ENCODE peak calls at places on chromosomes 16 and 17, in four cellular contexts. P, S, Q and K are unnamed samples.

GRCh38 chr16:72897707-72898106 is 150.2 kb downstream of the ZFHX3 start:
- DNase-seq in P (no peak), S (no peak), Q (no peak), K (no peak)

GRCh38 chr16:83995756-83996155 is 27.7 kb downstream of the NECAB2 start:
- DNase-seq in P (peak), S (no peak), Q (no peak), K (no peak)

GRCh38 chr17:46995841-46996571 is 17.0 kb upstream of the RPRML start:
- DNase-seq in P (peak), S (no peak), Q (no peak), K (no peak)

GRCh38 chr16:8796469-8797363 is 723 bp downstream of the TMEM186 start:
- DNase-seq in P (no peak), S (no peak), Q (no peak), K (no peak)

GRCh38 chr17:48639982-48640857 is 14.1 kb upstream of the HOXB9 start:
- DNase-seq in P (no peak), S (no peak), Q (no peak), K (no peak)

GRCh38 chr17:36921131-36921851 is 16.0 kb upstream of the LHX1 start:
- DNase-seq in P (peak), S (no peak), Q (peak), K (no peak)

GRCh38 chr16:29745853-29746345 is at the start of gene C16orf54:
- DNase-seq in P (no peak), S (peak), Q (no peak), K (peak)

GRCh38 chr16:11383481-11384183 is 38.4 kb downstream of the RMI2 start:
- DNase-seq in P (no peak), S (peak), Q (no peak), K (no peak)

GRCh38 chr16:81639931-81640680 is 139.0 kb upstream of the PLCG2 start:
- DNase-seq in P (peak), S (no peak), Q (no peak), K (no peak)

GRCh38 chr16:50202926-50203624 is 50.0 kb downstream of the TENT4B start:
- DNase-seq in P (peak), S (no peak), Q (peak), K (peak)

GRCh38 chr17:77930780-77931768 is 27.4 kb upstream of the TNRC6C start:
- DNase-seq in P (no peak), S (no peak), Q (no peak), K (no peak)

GRCh38 chr16:28897826-28898225 is 19.5 kb downstream of the ATP2A1 start:
- DNase-seq in P (no peak), S (no peak), Q (no peak), K (no peak)

GRCh38 chr17:48313096-48313495 is 116.9 kb downstream of the SKAP1 start:
- DNase-seq in P (no peak), S (no peak), Q (no peak), K (no peak)

GRCh38 chr16:1398351-1398750 is 16.2 kb downstream of the UNKL start:
- DNase-seq in P (no peak), S (no peak), Q (no peak), K (no peak)

GRCh38 chr16:22181426-22181825 is 19.1 kb downstream of the SDR42E2 start:
- DNase-seq in P (no peak), S (no peak), Q (no peak), K (no peak)

GRCh38 chr17:59001158-59001814 is 105.4 kb downstream of the TRIM37 start:
- DNase-seq in P (peak), S (no peak), Q (no peak), K (no peak)

GRCh38 chr17:13531701-13532100 is 70.0 kb downstream of the HS3ST3A1 start:
- DNase-seq in P (no peak), S (no peak), Q (no peak), K (no peak)

GRCh38 chr16:13110124-13110796 is 208.9 kb downstream of the SHISA9 start:
- DNase-seq in P (no peak), S (no peak), Q (peak), K (no peak)

GRCh38 chr16:30760577-30761426 is 1.1 kb downstream of the CFAP119 start:
- DNase-seq in P (no peak), S (no peak), Q (no peak), K (no peak)

DNA sequence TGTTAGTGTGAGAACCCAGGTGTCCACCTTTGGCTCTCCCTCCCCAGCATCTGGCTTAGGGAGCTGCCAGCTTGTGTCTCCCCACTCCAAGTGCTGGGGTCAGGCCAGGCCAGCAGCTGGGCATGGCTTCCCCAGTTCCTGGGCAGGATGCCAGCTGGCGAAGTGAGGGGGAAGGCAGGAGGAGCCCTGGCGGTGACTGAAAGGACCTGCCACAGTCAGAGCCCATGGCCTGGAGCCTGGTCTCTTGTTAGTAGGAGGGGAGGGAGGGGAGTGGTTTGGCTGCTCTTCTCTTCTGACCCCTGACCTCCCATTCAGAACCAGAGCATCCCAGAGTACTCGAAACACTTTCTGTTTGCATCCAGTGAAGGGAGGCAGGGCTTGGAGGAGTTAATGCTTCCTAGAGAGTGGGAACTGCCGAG is 586 bp downstream of the CHD3 start:
- DNase-seq in P (peak), S (peak), Q (peak), K (peak)
- TF ChIP-seq CTCF in P (peak), S (peak), Q (no peak), K (peak)

GRCh38 chr17:81112461-81112860 is 52.8 kb upstream of the PVALEF start:
- DNase-seq in P (no peak), S (no peak), Q (no peak), K (no peak)
- H3K27ac ChIP-seq in P (no peak), S (no peak), Q (no peak), K (no peak)

DNA sequence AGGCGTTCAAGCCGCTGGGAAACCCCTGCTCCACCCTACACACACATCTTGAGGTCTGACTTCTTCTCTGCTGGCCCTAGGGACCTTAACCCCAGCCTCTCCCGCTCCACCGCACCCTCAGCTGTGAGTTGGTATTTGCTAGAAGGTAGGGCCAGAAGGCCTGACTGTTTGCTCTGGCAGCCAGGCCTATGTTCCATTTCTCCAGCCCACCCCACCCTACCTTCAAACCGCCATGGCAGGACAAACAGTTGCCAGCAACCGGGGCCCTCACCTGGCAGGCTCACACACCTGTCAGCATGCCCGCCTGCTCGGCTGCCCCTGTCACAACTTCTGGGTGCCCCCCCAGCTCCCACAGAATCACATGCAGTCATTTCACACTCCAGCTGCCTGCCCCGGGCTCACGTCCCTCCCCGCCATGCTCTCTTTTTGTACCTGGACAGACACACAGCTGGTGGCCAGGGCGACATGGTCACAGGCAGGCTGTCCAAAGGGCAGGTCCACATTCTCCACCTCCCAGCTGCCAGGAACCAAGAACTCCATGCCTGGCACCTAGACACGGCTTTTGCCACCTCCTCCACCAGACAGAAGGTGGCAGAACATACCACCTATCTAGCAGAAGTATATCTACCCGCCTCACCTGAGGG is 2.6 kb upstream of the ATP2A3 start:
- DNase-seq in P (no peak), S (no peak), Q (no peak), K (no peak)
- TF ChIP-seq CTCF in P (no peak), S (no peak), Q (no peak), K (no peak)

GRCh38 chr17:19551708-19552148 is 18.1 kb downstream of the SLC47A1 start:
- DNase-seq in P (no peak), S (no peak), Q (no peak), K (no peak)

GRCh38 chr17:19553036-19553435 is 19.4 kb downstream of the SLC47A1 start:
- DNase-seq in P (no peak), S (no peak), Q (no peak), K (no peak)

GRCh38 chr17:19546289-19547065 is 12.8 kb downstream of the SLC47A1 start:
- DNase-seq in P (no peak), S (peak), Q (no peak), K (no peak)

GRCh38 chr17:19551148-19551547 is 17.5 kb downstream of the SLC47A1 start:
- DNase-seq in P (no peak), S (no peak), Q (no peak), K (no peak)

DNA sequence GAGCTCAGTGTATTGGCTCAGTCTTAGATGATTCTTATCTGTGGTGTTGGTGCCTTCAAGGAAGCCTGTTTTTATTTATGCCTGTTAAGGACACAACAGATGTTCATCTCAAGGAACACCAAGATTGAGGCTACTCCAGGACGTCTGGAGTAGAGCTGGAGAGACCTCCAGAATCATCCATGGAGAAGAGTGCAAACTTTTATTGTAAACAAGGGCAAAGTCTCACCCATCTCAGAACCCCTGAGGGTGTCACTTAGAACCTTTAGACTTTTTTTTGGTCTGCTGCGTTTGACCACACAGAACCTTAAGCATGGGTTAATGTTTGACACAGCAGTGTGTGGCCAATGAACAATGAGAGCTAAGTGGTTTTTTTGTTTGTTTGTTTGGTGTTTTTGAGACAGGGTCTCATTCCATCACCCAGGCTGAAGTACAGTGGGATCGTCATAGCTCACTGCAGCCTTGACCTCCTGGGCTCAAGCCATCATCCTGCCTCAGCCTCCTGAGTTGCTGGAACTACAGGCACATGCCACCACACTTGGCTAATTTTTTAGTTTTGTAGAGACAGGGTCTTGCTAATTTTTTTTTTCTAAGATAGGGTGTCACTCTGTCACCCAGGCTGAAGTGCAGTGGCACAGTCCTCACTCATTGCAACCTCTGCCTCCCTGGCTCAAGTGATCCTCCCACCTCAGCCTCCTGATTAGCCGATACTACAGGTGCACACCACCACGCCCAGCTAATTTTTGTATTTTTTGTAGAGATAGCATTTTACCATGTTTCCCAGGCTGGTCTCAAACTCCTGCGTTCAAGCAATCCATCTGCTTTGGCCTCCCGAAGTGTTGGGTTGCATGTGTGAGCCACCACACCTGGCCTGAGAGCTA is 16.3 kb downstream of the SLC47A1 start:
- DNase-seq in P (no peak), S (no peak), Q (no peak), K (no peak)
- H3K27ac ChIP-seq in P (no peak), S (no peak), Q (no peak), K (no peak)

GRCh38 chr17:21249911-21250703 is 3.1 kb downstream of the NATD1 start:
- DNase-seq in P (no peak), S (no peak), Q (no peak), K (no peak)
- TF ChIP-seq CTCF in P (no peak), S (no peak), Q (no peak), K (no peak)

DNA sequence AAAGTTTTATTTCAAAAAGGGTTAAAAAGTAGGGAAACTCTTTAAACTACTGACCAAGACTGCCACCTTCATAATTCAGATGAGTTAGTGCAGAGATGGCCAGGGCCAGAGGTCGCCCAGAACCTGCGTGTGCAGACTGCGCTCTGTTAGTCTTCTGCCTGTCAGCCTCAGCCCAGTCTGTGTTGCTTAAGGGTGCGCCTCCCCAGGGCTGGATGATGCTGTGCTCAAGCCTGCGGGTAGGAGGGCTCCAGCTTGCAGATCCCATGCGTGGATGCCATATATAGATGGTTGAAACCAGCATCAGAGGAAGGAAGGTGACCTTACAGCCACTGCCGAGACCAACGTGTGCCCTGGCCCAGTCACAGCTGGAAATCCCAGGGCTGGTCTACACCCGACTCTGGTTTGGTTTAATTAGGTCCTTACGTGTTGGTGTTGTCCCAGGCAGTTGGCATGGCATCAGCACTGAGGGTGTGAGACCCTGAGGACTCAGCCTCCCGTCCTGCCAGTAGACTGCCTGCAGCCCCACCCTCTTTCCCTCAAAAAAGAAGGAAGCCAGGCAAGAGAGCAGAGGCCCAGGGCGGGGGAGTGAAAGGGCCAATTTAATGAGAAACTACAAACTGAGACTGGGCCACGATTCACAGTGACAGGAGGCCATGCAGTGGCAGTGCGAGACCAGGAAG is 27.7 kb downstream of the CDIP1 start:
- DNase-seq in P (no peak), S (no peak), Q (no peak), K (no peak)
- H3K27ac ChIP-seq in P (no peak), S (peak), Q (no peak), K (no peak)

GRCh38 chr16:16161319-16161718 is 62.0 kb downstream of the ABCC6 start:
- DNase-seq in P (no peak), S (no peak), Q (no peak), K (no peak)
- TF ChIP-seq CTCF in P (no peak), S (no peak), Q (no peak), K (no peak)

DNA sequence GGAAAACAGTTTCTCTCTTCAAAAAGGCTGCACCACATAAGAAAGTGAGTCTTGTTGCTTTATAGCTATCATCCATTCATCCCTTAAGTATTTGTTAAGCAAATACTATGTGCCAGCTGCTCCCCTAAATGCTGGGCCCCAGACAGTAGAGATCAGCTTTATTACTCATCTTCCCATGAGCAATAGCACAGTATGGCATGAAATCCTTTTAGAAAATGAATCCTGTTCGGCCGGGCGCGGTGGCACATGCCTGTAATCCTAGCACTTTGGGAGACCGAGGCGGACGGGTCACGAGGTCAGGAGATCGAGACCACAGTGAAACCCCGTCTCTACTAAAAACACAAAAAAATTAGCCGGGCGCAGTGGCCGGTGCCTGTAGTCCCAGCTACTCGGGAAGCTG is 99.5 kb downstream of the MYO1D start:
- DNase-seq in P (peak), S (no peak), Q (peak), K (no peak)
- H3K27ac ChIP-seq in P (no peak), S (no peak), Q (peak), K (no peak)

GRCh38 chr17:76594676-76595075 is 9.0 kb upstream of the ST6GALNAC2 start:
- DNase-seq in P (no peak), S (no peak), Q (no peak), K (no peak)

GRCh38 chr17:76597156-76598003 is 11.7 kb upstream of the ST6GALNAC2 start:
- DNase-seq in P (no peak), S (peak), Q (no peak), K (no peak)

GRCh38 chr17:76598004-76598439 is 12.4 kb upstream of the ST6GALNAC2 start:
- DNase-seq in P (no peak), S (no peak), Q (no peak), K (no peak)

GRCh38 chr17:76593338-76593737 is 7.7 kb upstream of the ST6GALNAC2 start:
- DNase-seq in P (peak), S (no peak), Q (no peak), K (no peak)

DNA sequence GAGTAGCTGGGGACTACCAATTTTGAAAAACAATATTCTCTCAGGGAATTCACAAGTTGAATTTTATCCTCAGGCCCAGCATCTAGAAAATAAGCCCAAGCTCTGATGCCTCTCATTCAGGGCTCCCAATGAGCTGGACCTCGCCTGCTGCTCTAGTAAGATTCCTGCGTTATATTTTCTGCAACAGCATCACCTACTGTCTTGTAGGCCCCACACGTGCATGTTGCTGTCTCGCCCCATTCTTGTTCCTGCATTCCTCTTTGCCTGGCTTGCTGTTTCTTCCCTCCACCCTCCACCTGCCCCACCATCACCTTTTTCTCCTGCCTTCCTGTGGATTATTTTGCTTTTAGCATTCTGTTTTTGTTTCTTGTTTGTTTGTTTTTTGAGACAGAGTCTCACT is 8.3 kb upstream of the ST6GALNAC2 start:
- DNase-seq in P (no peak), S (no peak), Q (no peak), K (no peak)
- TF ChIP-seq CTCF in P (no peak), S (no peak), Q (no peak), K (no peak)

GRCh38 chr16:88748364-88748763 is 36.7 kb downstream of the PIEZO1 start:
- DNase-seq in P (no peak), S (no peak), Q (no peak), K (no peak)
- H3K27ac ChIP-seq in P (no peak), S (no peak), Q (no peak), K (no peak)